ENCODE peak calls at places on chromosomes 2 and 18, in six cellular contexts. One of them, this sample, is unnamed. For H3K36me3, the result is how much of the 10 kb centered on the place peaks cover.

GRCh38 chr18:48613589-48613988 is 74.8 kb downstream of the CTIF start:
- DNase-seq in lower lobe of right lung: no peak
- DNase-seq in Panc1: no peak
- DNase-seq in sigmoid colon: peak
- DNase-seq in ovary: peak
- DNase-seq in cardiac muscle cell: no peak
- DNase-seq in this sample: no peak

GRCh38 chr2:163698857-163699256 is 37.0 kb downstream of the FIGN start:
- DNase-seq in lower lobe of right lung: no peak
- DNase-seq in Panc1: no peak
- DNase-seq in sigmoid colon: no peak
- DNase-seq in ovary: no peak
- DNase-seq in cardiac muscle cell: peak
- DNase-seq in this sample: peak

GRCh38 chr2:131121464-131121863 is 16.3 kb downstream of the PLEKHB2 start:
- DNase-seq in lower lobe of right lung: no peak
- DNase-seq in Panc1: no peak
- DNase-seq in sigmoid colon: no peak
- DNase-seq in ovary: no peak
- DNase-seq in cardiac muscle cell: peak
- DNase-seq in this sample: peak

GRCh38 chr18:24009651-24010333 is 4.8 kb upstream of the TTC39C start:
- DNase-seq in lower lobe of right lung: no peak
- DNase-seq in Panc1: no peak
- DNase-seq in sigmoid colon: no peak
- DNase-seq in ovary: no peak
- DNase-seq in cardiac muscle cell: no peak
- DNase-seq in this sample: no peak

GRCh38 chr2:33223851-33224250 is 252.6 kb upstream of the RASGRP3 start:
- DNase-seq in lower lobe of right lung: no peak
- DNase-seq in Panc1: no peak
- DNase-seq in sigmoid colon: no peak
- DNase-seq in ovary: no peak
- DNase-seq in cardiac muscle cell: no peak
- DNase-seq in this sample: peak

GRCh38 chr2:188787661-188788044 is 186.5 kb upstream of the COL3A1 start:
- DNase-seq in lower lobe of right lung: no peak
- DNase-seq in Panc1: no peak
- DNase-seq in sigmoid colon: no peak
- DNase-seq in ovary: no peak
- DNase-seq in cardiac muscle cell: peak
- DNase-seq in this sample: peak

GRCh38 chr2:41990688-41991087 is 57.1 kb upstream of the PKDCC start:
- DNase-seq in lower lobe of right lung: no peak
- DNase-seq in Panc1: no peak
- DNase-seq in sigmoid colon: no peak
- DNase-seq in ovary: no peak
- DNase-seq in cardiac muscle cell: peak
- DNase-seq in this sample: peak

GRCh38 chr2:120939595-120940318 is 204.1 kb downstream of the GLI2 start:
- DNase-seq in lower lobe of right lung: no peak
- DNase-seq in Panc1: no peak
- DNase-seq in sigmoid colon: no peak
- DNase-seq in ovary: no peak
- DNase-seq in cardiac muscle cell: peak
- DNase-seq in this sample: peak

GRCh38 chr2:30259827-30260679 is 28.7 kb downstream of the LBH start:
- DNase-seq in lower lobe of right lung: no peak
- DNase-seq in Panc1: no peak
- DNase-seq in sigmoid colon: no peak
- DNase-seq in ovary: no peak
- DNase-seq in cardiac muscle cell: no peak
- DNase-seq in this sample: no peak

GRCh38 chr2:205685314-205686230 is 3.3 kb downstream of the NRP2 start:
- DNase-seq in lower lobe of right lung: peak
- DNase-seq in Panc1: no peak
- DNase-seq in sigmoid colon: peak
- DNase-seq in ovary: no peak
- DNase-seq in cardiac muscle cell: peak
- DNase-seq in this sample: no peak

GRCh38 chr2:168469281-168469988 is 13.4 kb downstream of the CERS6 start:
- DNase-seq in lower lobe of right lung: no peak
- DNase-seq in Panc1: no peak
- DNase-seq in sigmoid colon: no peak
- DNase-seq in ovary: no peak
- DNase-seq in cardiac muscle cell: no peak
- DNase-seq in this sample: no peak

GRCh38 chr2:217919781-217920351 is 82.9 kb downstream of the TNS1 start:
- DNase-seq in lower lobe of right lung: peak
- DNase-seq in Panc1: no peak
- DNase-seq in sigmoid colon: peak
- DNase-seq in ovary: no peak
- DNase-seq in cardiac muscle cell: peak
- DNase-seq in this sample: peak

GRCh38 chr2:217922101-217923006 is 80.4 kb downstream of the TNS1 start:
- DNase-seq in lower lobe of right lung: no peak
- DNase-seq in Panc1: no peak
- DNase-seq in sigmoid colon: peak
- DNase-seq in ovary: peak
- DNase-seq in cardiac muscle cell: peak
- DNase-seq in this sample: no peak

GRCh38 chr2:217924346-217924901 is 78.4 kb downstream of the TNS1 start:
- DNase-seq in lower lobe of right lung: no peak
- DNase-seq in Panc1: no peak
- DNase-seq in sigmoid colon: no peak
- DNase-seq in ovary: no peak
- DNase-seq in cardiac muscle cell: no peak
- DNase-seq in this sample: no peak

GRCh38 chr2:217920879-217921603 is 81.8 kb downstream of the TNS1 start:
- DNase-seq in lower lobe of right lung: no peak
- DNase-seq in Panc1: no peak
- DNase-seq in sigmoid colon: peak
- DNase-seq in ovary: no peak
- DNase-seq in cardiac muscle cell: peak
- DNase-seq in this sample: no peak

GRCh38 chr2:217923007-217923686 is 79.6 kb downstream of the TNS1 start:
- DNase-seq in lower lobe of right lung: no peak
- DNase-seq in Panc1: no peak
- DNase-seq in sigmoid colon: no peak
- DNase-seq in ovary: no peak
- DNase-seq in cardiac muscle cell: no peak
- DNase-seq in this sample: no peak
- H3K4me3 ChIP-seq in lower lobe of right lung: peak
- H3K4me3 ChIP-seq in Panc1: no peak
- H3K4me3 ChIP-seq in sigmoid colon: no peak
- H3K4me3 ChIP-seq in ovary: no peak
- H3K4me3 ChIP-seq in cardiac muscle cell: no peak
- H3K4me3 ChIP-seq in this sample: no peak

DNA sequence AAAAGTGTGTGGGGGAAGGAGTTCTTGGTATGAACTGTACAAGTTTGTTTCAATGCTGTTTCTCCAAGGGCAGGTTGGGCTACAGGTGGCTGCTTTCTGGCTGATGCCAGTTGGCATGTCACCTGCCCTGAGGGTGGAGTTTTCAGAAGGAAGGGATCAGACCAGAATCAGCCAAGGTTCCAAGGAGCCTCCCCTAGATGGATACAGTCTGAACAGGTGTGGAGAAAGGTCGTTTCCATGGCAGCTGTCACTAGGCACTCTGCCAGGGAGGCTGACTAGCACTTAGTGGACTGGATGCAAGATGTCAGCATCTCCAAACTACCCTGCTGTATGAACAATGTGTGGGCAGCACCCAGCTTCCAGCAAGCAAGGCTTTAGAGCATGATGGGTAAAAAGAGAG is 444.4 kb upstream of the HNRNPA3 start:
- DNase-seq in lower lobe of right lung: no peak
- DNase-seq in Panc1: no peak
- DNase-seq in sigmoid colon: no peak
- DNase-seq in ovary: no peak
- DNase-seq in cardiac muscle cell: no peak
- DNase-seq in this sample: no peak
- H3K27ac ChIP-seq in lower lobe of right lung: no peak
- H3K27ac ChIP-seq in Panc1: no peak
- H3K27ac ChIP-seq in sigmoid colon: no peak
- H3K27ac ChIP-seq in ovary: no peak
- H3K27ac ChIP-seq in cardiac muscle cell: no peak
- H3K27ac ChIP-seq in this sample: no peak

DNA sequence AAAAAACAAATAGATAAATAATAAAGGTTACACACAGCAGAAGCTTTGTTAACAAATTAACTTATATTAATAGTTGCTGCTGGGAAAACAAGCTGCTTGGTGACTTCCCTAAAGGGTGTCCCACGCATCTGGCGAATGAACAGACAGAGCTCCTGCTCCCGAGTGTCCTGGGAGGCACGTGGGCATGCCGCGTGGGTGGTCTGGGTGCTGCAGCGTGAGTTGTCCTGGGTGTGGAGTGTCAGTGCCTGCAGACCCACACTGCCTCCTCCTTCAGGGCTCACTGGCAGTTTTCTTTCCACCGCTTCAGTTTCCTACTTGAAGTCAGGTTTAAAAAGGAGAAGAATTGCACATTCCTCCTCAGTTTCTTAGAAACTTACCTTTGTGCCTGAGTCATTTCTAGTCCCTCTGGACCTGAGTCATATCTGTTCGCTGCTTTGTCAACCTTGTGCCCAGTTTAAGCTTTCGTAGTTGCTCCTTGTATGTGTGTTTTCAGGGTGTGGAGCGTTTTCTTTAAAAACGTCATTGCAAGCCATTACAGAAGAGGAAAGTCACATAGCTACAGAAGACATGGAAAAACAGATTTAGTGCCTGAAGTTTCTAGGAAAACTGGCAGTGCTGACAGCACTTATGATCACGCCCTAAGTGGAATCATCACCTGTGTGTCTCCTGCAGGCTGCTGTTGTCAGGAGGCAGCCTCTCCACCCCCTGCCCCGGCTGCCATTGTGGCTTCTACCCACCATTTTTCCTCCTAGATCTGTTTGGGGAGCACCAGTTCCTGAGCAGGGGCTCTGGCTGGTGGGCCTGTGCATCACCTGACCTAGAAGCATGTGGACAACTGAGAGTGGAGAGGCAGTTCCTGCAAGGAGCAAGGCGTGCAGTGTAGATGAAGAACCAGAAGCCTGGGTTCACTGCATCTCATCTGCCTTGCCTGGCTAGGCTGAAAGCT is 24.5 kb downstream of the IMPA2 start:
- DNase-seq in lower lobe of right lung: no peak
- DNase-seq in Panc1: no peak
- DNase-seq in sigmoid colon: peak
- DNase-seq in ovary: no peak
- DNase-seq in cardiac muscle cell: no peak
- DNase-seq in this sample: no peak
- H3K36me3 ChIP-seq in lower lobe of right lung: under half
- H3K36me3 ChIP-seq in Panc1: under half
- H3K36me3 ChIP-seq in sigmoid colon: under half
- H3K36me3 ChIP-seq in ovary: under half
- H3K36me3 ChIP-seq in cardiac muscle cell: under half
- H3K36me3 ChIP-seq in this sample: under half

GRCh38 chr2:101064505-101064867 is 62.4 kb downstream of the RPL31 start:
- DNase-seq in lower lobe of right lung: no peak
- DNase-seq in Panc1: no peak
- DNase-seq in sigmoid colon: no peak
- DNase-seq in ovary: no peak
- DNase-seq in cardiac muscle cell: no peak
- DNase-seq in this sample: no peak
- H3K4me3 ChIP-seq in lower lobe of right lung: no peak
- H3K4me3 ChIP-seq in Panc1: no peak
- H3K4me3 ChIP-seq in sigmoid colon: no peak
- H3K4me3 ChIP-seq in ovary: no peak
- H3K4me3 ChIP-seq in cardiac muscle cell: no peak
- H3K4me3 ChIP-seq in this sample: no peak

GRCh38 chr2:38676681-38677080 is 10.8 kb downstream of the GALM start:
- DNase-seq in lower lobe of right lung: no peak
- DNase-seq in Panc1: no peak
- DNase-seq in sigmoid colon: no peak
- DNase-seq in ovary: no peak
- DNase-seq in cardiac muscle cell: no peak
- DNase-seq in this sample: no peak
- H3K27ac ChIP-seq in lower lobe of right lung: no peak
- H3K27ac ChIP-seq in Panc1: peak
- H3K27ac ChIP-seq in sigmoid colon: no peak
- H3K27ac ChIP-seq in ovary: no peak
- H3K27ac ChIP-seq in cardiac muscle cell: no peak
- H3K27ac ChIP-seq in this sample: no peak

GRCh38 chr18:63394954-63395353 is 27.3 kb downstream of the VPS4B start:
- DNase-seq in lower lobe of right lung: no peak
- DNase-seq in Panc1: no peak
- DNase-seq in sigmoid colon: no peak
- DNase-seq in ovary: no peak
- DNase-seq in cardiac muscle cell: no peak
- DNase-seq in this sample: no peak
- H3K36me3 ChIP-seq in lower lobe of right lung: half or more
- H3K36me3 ChIP-seq in Panc1: under half
- H3K36me3 ChIP-seq in sigmoid colon: under half
- H3K36me3 ChIP-seq in ovary: under half
- H3K36me3 ChIP-seq in cardiac muscle cell: half or more
- H3K36me3 ChIP-seq in this sample: under half

DNA sequence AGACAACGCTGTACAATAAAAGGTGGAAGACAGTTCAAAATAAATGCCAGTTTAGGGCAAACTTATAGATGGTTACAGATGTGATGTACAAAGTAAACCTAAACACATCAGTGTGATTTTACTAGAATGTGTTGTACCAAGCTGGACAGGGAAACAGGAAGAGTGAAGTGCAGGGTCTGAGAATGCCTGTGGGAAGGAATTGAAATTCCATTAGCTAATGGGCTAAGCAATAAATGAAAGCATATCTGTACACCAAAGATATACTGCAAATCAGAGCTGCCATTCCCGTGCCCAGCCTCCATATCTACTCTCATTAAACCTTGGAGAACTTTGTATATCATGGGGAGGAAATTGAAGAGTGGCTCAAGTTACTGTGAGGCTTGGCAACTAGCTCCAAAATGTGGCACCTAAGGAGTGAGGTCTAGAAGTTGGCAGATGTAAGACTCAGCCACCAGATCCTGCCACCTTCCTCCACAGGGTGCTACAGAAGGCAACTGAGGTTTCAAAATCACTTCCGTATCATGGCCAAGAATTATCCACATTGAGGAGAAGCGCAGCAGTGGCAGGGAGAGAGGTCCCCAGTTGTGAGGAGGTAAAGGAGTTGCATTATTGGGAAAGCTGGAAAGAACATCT is 277.8 kb downstream of the TCF4 start:
- DNase-seq in lower lobe of right lung: no peak
- DNase-seq in Panc1: no peak
- DNase-seq in sigmoid colon: no peak
- DNase-seq in ovary: no peak
- DNase-seq in cardiac muscle cell: no peak
- DNase-seq in this sample: no peak
- H3K4me3 ChIP-seq in lower lobe of right lung: no peak
- H3K4me3 ChIP-seq in Panc1: no peak
- H3K4me3 ChIP-seq in sigmoid colon: no peak
- H3K4me3 ChIP-seq in ovary: no peak
- H3K4me3 ChIP-seq in cardiac muscle cell: no peak
- H3K4me3 ChIP-seq in this sample: no peak